ENCODE peak calls at places on chromosome 2, in ten cellular contexts. T is NCI-H1417; H is GM20000; I is psoas muscle; X is uterus; Q is colonic mucosa; L is GDM1; K is Peyer's patch; W is HuH-7.5; Z is activated CD4-positive, alpha-beta T cell treated with anti-CD3 and anti-CD28 coated beads, Interleukin-2, amount 50 U/mL, for 24 hours. R is an unnamed sample.

GRCh38 chr2:203412555-203413331 is 84.5 kb downstream of the ABI2 start:
- DNase-seq in L (no peak), I (peak), T (no peak), K (no peak), H (no peak), W (no peak), Q (no peak), Z (no peak), X (no peak), R (no peak)

GRCh38 chr2:159229476-159230144 is 56.9 kb downstream of the WDSUB1 start:
- DNase-seq in Q (no peak), I (no peak), H (no peak), T (no peak), W (no peak), X (no peak), K (no peak), L (no peak), Z (no peak), R (no peak)

GRCh38 chr2:225290723-225291400 is 108.6 kb upstream of the NYAP2 start:
- DNase-seq in T (no peak), K (no peak), W (no peak), Q (no peak), Z (no peak), X (no peak), I (no peak), H (no peak), L (no peak), R (no peak)

GRCh38 chr2:223459328-223459939 is 142.7 kb downstream of the SCG2 start:
- DNase-seq in T (peak), I (no peak), L (no peak), X (no peak), H (peak), K (no peak), Z (no peak), W (no peak), Q (no peak), R (peak)

GRCh38 chr2:198662916-198663315 is 794.8 kb downstream of the SATB2 start:
- DNase-seq in L (no peak), Q (no peak), W (no peak), Z (no peak), H (no peak), I (no peak), K (no peak), X (no peak), T (no peak), R (no peak)

GRCh38 chr2:5528741-5529140 is 163.4 kb upstream of the SOX11 start:
- DNase-seq in L (no peak), Z (no peak), Q (no peak), H (no peak), K (no peak), W (no peak), T (no peak), I (no peak), X (no peak), R (no peak)

GRCh38 chr2:65027611-65028244 is 28.5 kb upstream of the CEP68 start:
- DNase-seq in Q (no peak), H (no peak), X (no peak), T (no peak), I (no peak), L (no peak), K (no peak), W (no peak), Z (no peak), R (no peak)

GRCh38 chr2:60515751-60516226 is 37.7 kb downstream of the BCL11A start:
- DNase-seq in H (peak), Q (no peak), X (no peak), T (no peak), Z (no peak), L (peak), I (no peak), W (no peak), K (no peak), R (peak)

GRCh38 chr2:238489431-238489830 is 62.7 kb downstream of the ASB1 start:
- DNase-seq in W (no peak), T (no peak), Q (peak), X (no peak), Z (no peak), K (no peak), H (no peak), I (no peak), L (no peak), R (no peak)

GRCh38 chr2:105917216-105917615 is 172.5 kb downstream of the NCK2 start:
- DNase-seq in I (no peak), H (no peak), T (no peak), Q (no peak), L (no peak), Z (no peak), X (no peak), W (no peak), K (no peak), R (no peak)

GRCh38 chr2:42095923-42096408 is 48.1 kb downstream of the PKDCC start:
- DNase-seq in K (peak), L (no peak), Q (peak), I (peak), Z (no peak), T (peak), W (peak), H (peak), X (peak), R (peak)

GRCh38 chr2:219459460-219460311 is 25.0 kb downstream of the SPEG start:
- DNase-seq in I (peak), K (peak), X (peak), H (peak), L (no peak), T (no peak), Z (peak), Q (peak), W (peak), R (no peak)

GRCh38 chr2:203407496-203407895 is 79.3 kb downstream of the ABI2 start:
- DNase-seq in K (no peak), Q (no peak), H (no peak), X (no peak), T (no peak), W (no peak), L (no peak), I (no peak), Z (no peak), R (no peak)

GRCh38 chr2:3349211-3349693 is 28.4 kb downstream of the EIPR1 start:
- DNase-seq in K (no peak), Q (no peak), L (no peak), H (no peak), W (no peak), I (no peak), X (no peak), T (peak), Z (no peak), R (no peak)

GRCh38 chr2:159506764-159507406 is 109.5 kb downstream of the BAZ2B start:
- DNase-seq in K (no peak), Q (no peak), T (no peak), Z (no peak), W (no peak), L (no peak), X (no peak), H (no peak), I (no peak), R (no peak)